ENCODE peak calls at places on chromosomes 5 and 9, in eight cellular contexts. Q, L, R, Z, J, E, K and Y are unnamed samples.
A peak's percentile ranks its signal among the peaks of the same experiment; 100 is the strongest.

GRCh38 chr5:114362197-114362976 is 517 bp downstream of the KCNN2 start:
- DNase-seq in Q (no peak), L (peak; percentile 20), R (no peak), Z (no peak), J (no peak), E (no peak), K (no peak), Y (no peak)

GRCh38 chr9:83582026-83582425 is 40.9 kb upstream of the IDNK start:
- DNase-seq in Q (peak; percentile 14), L (no peak), R (no peak), Z (no peak), J (no peak), E (no peak), K (no peak), Y (no peak)

GRCh38 chr9:107606149-107606790 is 116.7 kb upstream of the KLF4 start:
- DNase-seq in Q (no peak), L (no peak), R (peak; percentile 69), Z (no peak), J (no peak), E (no peak), K (no peak), Y (no peak)

GRCh38 chr9:129343697-129344375 is 165.8 kb upstream of the IER5L start:
- DNase-seq in Q (peak; percentile 54), L (peak; percentile 62), R (peak; percentile 52), Z (peak; percentile 42), J (peak; percentile 94), E (peak; percentile 91), K (peak; percentile 42), Y (no peak)

GRCh38 chr9:85040141-85040540 is 370.6 kb downstream of the NTRK2 start:
- DNase-seq in Q (no peak), L (no peak), R (no peak), Z (no peak), J (no peak), E (no peak), K (no peak), Y (no peak)

GRCh38 chr5:83368835-83369234 is 102.7 kb upstream of the VCAN start:
- DNase-seq in Q (no peak), L (no peak), R (no peak), Z (no peak), J (no peak), E (no peak), K (no peak), Y (no peak)

GRCh38 chr5:180291234-180291940 is 496 bp downstream of the MAPK9 start:
- DNase-seq in Q (no peak), L (no peak), R (peak; percentile 26), Z (peak; percentile 27), J (peak; percentile 26), E (no peak), K (peak; percentile 44), Y (no peak)

GRCh38 chr5:27810458-27810857 is 772.1 kb upstream of the CDH9 start:
- DNase-seq in Q (no peak), L (no peak), R (no peak), Z (no peak), J (no peak), E (no peak), K (no peak), Y (no peak)

GRCh38 chr5:142888469-142889085 is 118.4 kb downstream of the ARHGAP26 start:
- DNase-seq in Q (no peak), L (peak; percentile 72), R (no peak), Z (no peak), J (no peak), E (no peak), K (no peak), Y (no peak)

GRCh38 chr5:157253547-157253946 is 12.4 kb upstream of the CYFIP2 start:
- DNase-seq in Q (peak; percentile 74), L (peak; percentile 45), R (peak; percentile 58), Z (peak; percentile 47), J (peak; percentile 50), E (no peak), K (no peak), Y (no peak)

GRCh38 chr9:128714586-128715435 is 9.1 kb downstream of the ZDHHC12 start:
- DNase-seq in Q (no peak), L (no peak), R (no peak), Z (no peak), J (no peak), E (peak; percentile 48), K (peak; percentile 7), Y (peak; percentile 55)

GRCh38 chr5:133467325-133467700 is 145.0 kb downstream of the FSTL4 start:
- DNase-seq in Q (no peak), L (no peak), R (no peak), Z (peak; percentile 14), J (no peak), E (no peak), K (no peak), Y (peak; percentile 18)

GRCh38 chr5:126846756-126847155 is 69.8 kb downstream of the LMNB1 start:
- DNase-seq in Q (no peak), L (no peak), R (no peak), Z (no peak), J (no peak), E (no peak), K (no peak), Y (no peak)

DNA sequence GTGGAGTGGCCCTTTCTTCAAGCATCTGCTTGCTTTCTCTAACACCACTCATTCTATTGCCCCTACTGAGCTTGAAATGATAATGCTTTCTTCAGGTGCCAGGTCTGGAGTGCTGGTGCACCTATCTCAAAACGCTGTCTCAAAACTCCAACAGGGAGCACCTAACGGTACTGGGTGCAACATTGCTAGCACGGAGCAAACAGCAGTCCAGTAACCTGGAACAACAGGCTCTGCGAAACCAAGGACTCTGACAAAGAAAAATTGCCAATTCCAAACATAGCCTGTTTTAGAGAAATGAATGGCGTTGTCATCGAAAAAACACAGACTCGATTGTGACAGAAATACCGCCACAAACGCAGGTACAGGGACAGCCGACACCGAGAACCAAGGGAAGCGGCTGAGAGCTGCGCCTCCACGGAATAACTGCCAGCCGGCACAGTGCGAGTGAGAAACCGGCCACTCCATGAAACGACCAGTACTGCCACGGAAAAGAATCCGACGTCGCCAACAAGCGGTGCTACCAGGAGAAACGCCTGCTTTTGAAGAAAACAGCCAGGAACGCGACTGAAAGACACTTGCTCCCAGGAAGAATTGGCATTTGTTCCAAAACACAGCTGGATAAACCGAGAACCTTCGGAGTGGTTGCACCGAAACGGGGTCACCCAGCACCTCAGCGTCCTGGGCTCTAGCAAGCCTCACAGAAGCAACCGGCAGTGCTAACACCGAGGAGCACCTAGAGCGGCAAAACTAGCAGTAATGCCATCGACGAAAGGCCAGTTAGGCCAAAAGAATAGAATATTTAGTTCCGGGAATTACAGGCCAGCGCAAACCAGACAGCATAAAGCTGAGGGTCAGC is 3.0 kb downstream of the ANXA2R start:
- DNase-seq in Q (no peak), L (no peak), R (peak; percentile 18), Z (no peak), J (no peak), E (no peak), K (no peak), Y (no peak)
- TF ChIP-seq CTCF in Q (no peak), L (no peak), R (no peak), Z (no peak), J (no peak), E (no peak), K (no peak), Y (no peak)

DNA sequence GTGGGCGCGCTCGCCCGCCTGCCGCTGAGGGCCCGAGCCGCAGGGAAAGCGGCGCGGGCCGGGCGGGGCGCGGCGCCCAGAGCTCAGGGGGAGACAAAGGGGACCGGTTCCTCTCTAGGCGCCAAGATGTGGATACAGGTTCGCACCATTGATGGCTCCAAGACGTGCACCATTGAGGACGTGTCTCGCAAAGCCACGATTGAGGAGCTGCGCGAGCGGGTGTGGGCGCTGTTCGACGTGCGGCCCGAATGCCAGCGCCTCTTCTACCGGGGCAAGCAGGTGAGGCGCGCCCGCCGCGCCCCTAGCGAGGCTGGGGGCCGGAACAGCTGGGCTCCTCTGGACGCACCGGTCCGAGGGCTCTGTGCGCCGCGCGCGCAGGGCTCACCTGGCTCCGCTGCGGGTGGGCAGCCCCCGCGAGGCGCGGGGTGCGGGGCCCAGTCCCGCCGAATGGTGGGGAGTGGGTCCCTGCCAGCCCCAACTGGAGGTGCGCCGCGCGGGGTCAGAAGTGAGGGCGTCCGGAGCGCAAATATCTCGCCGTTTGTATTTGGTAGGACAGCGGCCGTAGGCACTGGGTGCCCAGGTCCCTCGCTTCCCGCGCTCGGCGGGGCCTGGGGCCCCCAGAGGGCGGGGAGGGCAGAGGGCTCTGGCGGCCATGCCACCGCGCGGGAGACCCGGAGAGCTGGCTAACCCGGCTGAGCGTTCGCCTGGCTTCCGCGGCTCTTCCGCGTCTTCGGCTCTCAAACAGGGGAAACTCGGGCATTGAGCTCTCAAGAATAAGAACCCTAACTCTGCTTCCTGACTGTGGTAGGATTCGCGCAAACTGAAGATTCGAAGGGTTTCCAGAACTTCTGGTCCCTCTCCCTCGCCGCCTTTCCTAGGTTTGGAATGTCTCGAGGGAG is 615 bp downstream of the UHRF2 start:
- DNase-seq in Q (peak; percentile 15), L (peak; percentile 27), R (peak; percentile 41), Z (peak; percentile 42), J (peak; percentile 25), E (no peak), K (no peak), Y (peak; percentile 75)
- TF ChIP-seq POLR2A in Q (no peak), L (no peak), R (no peak), Z (no peak), J (no peak), E (no peak), K (no peak), Y (no peak)

GRCh38 chr5:58183078-58183885 is 276.6 kb downstream of the PLK2 start:
- DNase-seq in Q (no peak), L (no peak), R (no peak), Z (no peak), J (no peak), E (no peak), K (no peak), Y (no peak)

GRCh38 chr5:58181578-58182286 is 278.2 kb downstream of the PLK2 start:
- DNase-seq in Q (no peak), L (no peak), R (no peak), Z (no peak), J (no peak), E (no peak), K (no peak), Y (no peak)

GRCh38 chr5:58185397-58186195 is 274.3 kb downstream of the PLK2 start:
- DNase-seq in Q (no peak), L (peak; percentile 51), R (no peak), Z (no peak), J (no peak), E (no peak), K (no peak), Y (no peak)

GRCh38 chr5:58184910-58185309 is 275.0 kb downstream of the PLK2 start:
- DNase-seq in Q (no peak), L (peak; percentile 59), R (no peak), Z (no peak), J (no peak), E (no peak), K (no peak), Y (no peak)

GRCh38 chr5:58182287-58182841 is 277.5 kb downstream of the PLK2 start:
- DNase-seq in Q (no peak), L (no peak), R (no peak), Z (no peak), J (no peak), E (no peak), K (no peak), Y (no peak)
- TF ChIP-seq EP300 in Q (no peak), L (no peak), R (no peak), Z (no peak), J (no peak), E (no peak), K (no peak), Y (no peak)

DNA sequence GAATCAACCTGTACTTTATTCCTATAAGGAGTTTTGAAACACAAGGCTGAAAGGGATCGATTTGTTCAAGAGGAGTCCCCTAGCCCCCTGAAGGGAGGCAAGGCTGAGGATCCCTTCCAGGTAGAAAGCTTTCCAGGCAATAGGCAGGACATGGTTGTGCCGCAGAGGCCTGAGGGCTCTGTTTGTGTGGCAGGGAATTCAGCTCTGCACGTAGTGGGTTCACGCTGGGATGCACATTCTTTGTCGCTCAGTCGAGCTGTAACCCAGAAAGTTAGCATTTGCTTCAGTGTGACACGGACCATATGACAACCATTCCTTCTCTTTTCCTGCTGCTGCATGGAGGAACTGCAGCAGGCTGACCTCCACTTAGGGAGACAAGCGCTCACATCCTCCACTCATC is 65.6 kb upstream of the TRIO start:
- DNase-seq in Q (no peak), L (no peak), R (no peak), Z (no peak), J (no peak), E (no peak), K (no peak), Y (no peak)
- TF ChIP-seq CTCF in Q (no peak), L (no peak), R (no peak), Z (no peak), J (no peak), E (no peak), K (no peak), Y (no peak)